ENCODE peak calls at places on chromosomes 16 and 17, in four cellular contexts. T is GM23248, A is WERI-Rb-1, D is cardiac septum. U is an unnamed sample.
A peak's percentile ranks its signal among the peaks of the same experiment; 100 is the strongest.

GRCh38 chr17:5485270-5486205 is at the start of gene DERL2:
- DNase-seq in T (peak; percentile 57), A (peak; percentile 78), D (no peak), U (no peak)

GRCh38 chr17:13024526-13025263 is 6.9 kb upstream of the ELAC2 start:
- DNase-seq in T (peak; percentile 74), A (peak; percentile 79), D (peak; percentile 81), U (peak; percentile 5)

GRCh38 chr17:77496831-77497577 is 356.2 kb downstream of the SEC14L1 start:
- DNase-seq in T (no peak), A (peak; percentile 7), D (peak; percentile 68), U (no peak)

GRCh38 chr16:57620316-57621231 is 7.9 kb upstream of the ADGRG1 start:
- DNase-seq in T (no peak), A (no peak), D (peak; percentile 63), U (no peak)

GRCh38 chr17:53626286-53626685 is 196.4 kb upstream of the KIF2B start:
- DNase-seq in T (peak; percentile 72), A (no peak), D (no peak), U (no peak)

GRCh38 chr16:49560018-49560830 is 186.6 kb downstream of the C16orf78 start:
- DNase-seq in T (no peak), A (no peak), D (no peak), U (no peak)

GRCh38 chr16:57476546-57477410 is 9.5 kb downstream of the DOK4 start:
- DNase-seq in T (no peak), A (no peak), D (peak; percentile 46), U (no peak)

GRCh38 chr17:57484826-57485565 is 228.7 kb downstream of the MSI2 start:
- DNase-seq in T (no peak), A (no peak), D (no peak), U (no peak)

GRCh38 chr16:50265260-50265659 is 1.1 kb upstream of the ADCY7 start:
- DNase-seq in T (peak; percentile 28), A (peak; percentile 73), D (no peak), U (no peak)

GRCh38 chr17:48187867-48188608 is 80.5 kb downstream of the SNX11 start:
- DNase-seq in T (no peak), A (no peak), D (no peak), U (no peak)

GRCh38 chr16:57698812-57699405 is 4.3 kb downstream of the DRC7 start:
- DNase-seq in T (no peak), A (no peak), D (no peak), U (no peak)

GRCh38 chr16:84603115-84603816 is 14.6 kb downstream of the COTL1 start:
- DNase-seq in T (peak; percentile 99), A (no peak), D (peak; percentile 92), U (no peak)

GRCh38 chr17:76659928-76660614 is 16.5 kb upstream of the ST6GALNAC1 start:
- DNase-seq in T (peak; percentile 48), A (no peak), D (no peak), U (no peak)

GRCh38 chr17:81885869-81886548 is 5.4 kb downstream of the ALYREF start:
- DNase-seq in T (peak; percentile 81), A (peak; percentile 66), D (no peak), U (no peak)

GRCh38 chr17:43169561-43170139 is 1.4 kb upstream of the NBR1 start:
- DNase-seq in T (peak; percentile 83), A (peak; percentile 35), D (no peak), U (no peak)

GRCh38 chr17:30241051-30241450 is 5.6 kb upstream of the SLC6A4 start:
- DNase-seq in T (no peak), A (no peak), D (no peak), U (no peak)